ENCODE peak calls at places on chromosomes 6 and 20, in six cellular contexts. F is WTC11, I is HepG2, P is H1, M is K562, Z is GM12878. G is an unnamed sample.

GRCh38 chr20:46058656-46059281 is 29.8 kb downstream of the SLC12A5 start:
- DNase-seq in F (peak), I (no peak), P (no peak), M (peak), Z (no peak), G (peak)

GRCh38 chr6:453152-453551 is 61.6 kb downstream of the IRF4 start:
- DNase-seq in F (no peak), I (no peak), P (no peak), M (no peak), Z (no peak), G (no peak)

GRCh38 chr20:41047975-41048305 is 19.3 kb downstream of the TOP1 start:
- DNase-seq in F (no peak), I (no peak), P (no peak), M (no peak), Z (no peak), G (no peak)

GRCh38 chr6:127971945-127972391 is 71.1 kb upstream of the THEMIS start:
- DNase-seq in F (no peak), I (peak), P (no peak), M (no peak), Z (no peak), G (no peak)

GRCh38 chr6:148464319-148465010 is 121.8 kb downstream of the SASH1 start:
- DNase-seq in F (peak), I (peak), P (peak), M (peak), Z (peak), G (peak)

GRCh38 chr6:85403331-85404015 is 46.4 kb upstream of the NT5E start:
- DNase-seq in F (no peak), I (no peak), P (no peak), M (no peak), Z (no peak), G (peak)

GRCh38 chr6:167092672-167093339 is 30.1 kb upstream of the CCR6 start:
- DNase-seq in F (no peak), I (no peak), P (no peak), M (no peak), Z (no peak), G (no peak)

GRCh38 chr6:112189494-112189893 is 64.9 kb downstream of the LAMA4 start:
- DNase-seq in F (no peak), I (no peak), P (no peak), M (no peak), Z (no peak), G (no peak)

GRCh38 chr6:2450546-2450945 is 205.1 kb upstream of the GMDS start:
- DNase-seq in F (no peak), I (no peak), P (no peak), M (peak), Z (no peak), G (no peak)

GRCh38 chr6:7479801-7480266 is 61.6 kb upstream of the DSP start:
- DNase-seq in F (no peak), I (no peak), P (no peak), M (peak), Z (no peak), G (no peak)

GRCh38 chr6:140567469-140567868 is 1193.0 kb upstream of the CITED2 start:
- DNase-seq in F (no peak), I (no peak), P (no peak), M (no peak), Z (no peak), G (no peak)

GRCh38 chr6:15495375-15495901 is 167.4 kb downstream of the DTNBP1 start:
- DNase-seq in F (no peak), I (no peak), P (no peak), M (no peak), Z (no peak), G (no peak)

GRCh38 chr20:58721951-58722371 is 29.4 kb downstream of the NPEPL1 start:
- DNase-seq in F (peak), I (no peak), P (no peak), M (no peak), Z (no peak), G (no peak)

GRCh38 chr6:141467881-141468280 is 664.8 kb upstream of the GJE1 start:
- DNase-seq in F (no peak), I (no peak), P (no peak), M (no peak), Z (no peak), G (no peak)

GRCh38 chr20:15756001-15756400 is 817.2 kb downstream of the KIF16B start:
- DNase-seq in F (no peak), I (no peak), P (no peak), M (no peak), Z (no peak), G (no peak)

GRCh38 chr6:134813146-134813545 is 136.8 kb downstream of the ALDH8A1 start:
- DNase-seq in F (no peak), I (no peak), P (no peak), M (no peak), Z (no peak), G (no peak)

GRCh38 chr6:7818480-7819165 is 92.0 kb downstream of the TXNDC5 start:
- DNase-seq in F (no peak), I (no peak), P (no peak), M (no peak), Z (no peak), G (no peak)

GRCh38 chr6:135084916-135085269 is 30.3 kb upstream of the HBS1L start:
- DNase-seq in F (no peak), I (no peak), P (no peak), M (no peak), Z (no peak), G (no peak)

GRCh38 chr20:45725134-45725533 is 3.0 kb downstream of the SPINT4 start:
- DNase-seq in F (no peak), I (peak), P (no peak), M (no peak), Z (no peak), G (no peak)

GRCh38 chr20:44618318-44618731 is 33.2 kb downstream of the ADA start:
- DNase-seq in F (no peak), I (no peak), P (no peak), M (no peak), Z (no peak), G (no peak)
- TF ChIP-seq CREB1 in F (no peak), I (no peak), P (no peak), M (no peak), Z (no peak), G (no peak)

GRCh38 chr6:130982060-130982459 is 81.0 kb downstream of the EPB41L2 start:
- DNase-seq in F (no peak), I (no peak), P (no peak), M (no peak), Z (no peak), G (no peak)

GRCh38 chr6:130978660-130979396 is 84.2 kb downstream of the EPB41L2 start:
- DNase-seq in F (no peak), I (no peak), P (no peak), M (no peak), Z (no peak), G (no peak)

GRCh38 chr6:130982941-130983456 is 80.0 kb downstream of the EPB41L2 start:
- DNase-seq in F (no peak), I (no peak), P (no peak), M (no peak), Z (no peak), G (no peak)

GRCh38 chr6:130980310-130981032 is 82.6 kb downstream of the EPB41L2 start:
- DNase-seq in F (no peak), I (no peak), P (no peak), M (no peak), Z (no peak), G (no peak)

GRCh38 chr6:130981409-130981808 is 81.6 kb downstream of the EPB41L2 start:
- DNase-seq in F (no peak), I (no peak), P (no peak), M (no peak), Z (no peak), G (no peak)
- TF ChIP-seq CREB1 in F (no peak), I (no peak), P (no peak), M (no peak), Z (no peak), G (no peak)

GRCh38 chr6:25449774-25450173 is 170.6 kb downstream of the CARMIL1 start:
- DNase-seq in F (peak), I (no peak), P (no peak), M (no peak), Z (no peak), G (peak)
- TF ChIP-seq CREB1 in F (no peak), I (no peak), P (no peak), M (no peak), Z (no peak), G (no peak)

GRCh38 chr20:57481281-57481711 is 43.6 kb downstream of the CTCFL start:
- DNase-seq in F (no peak), I (no peak), P (no peak), M (no peak), Z (no peak), G (no peak)

GRCh38 chr20:57480444-57481152 is 44.3 kb downstream of the CTCFL start:
- DNase-seq in F (no peak), I (no peak), P (no peak), M (no peak), Z (peak), G (no peak)

GRCh38 chr20:57483287-57484050 is 41.5 kb downstream of the CTCFL start:
- DNase-seq in F (no peak), I (no peak), P (no peak), M (no peak), Z (peak), G (no peak)

GRCh38 chr20:57482796-57483195 is 42.1 kb downstream of the CTCFL start:
- DNase-seq in F (no peak), I (no peak), P (no peak), M (no peak), Z (no peak), G (no peak)

GRCh38 chr20:57482148-57482547 is 42.8 kb downstream of the CTCFL start:
- DNase-seq in F (no peak), I (no peak), P (no peak), M (no peak), Z (no peak), G (no peak)
- TF ChIP-seq CREB1 in F (no peak), I (no peak), P (no peak), M (no peak), Z (no peak), G (no peak)

GRCh38 chr20:47263080-47263479 is 93.4 kb downstream of the ZMYND8 start:
- DNase-seq in F (no peak), I (no peak), P (no peak), M (no peak), Z (no peak), G (no peak)

GRCh38 chr20:47265214-47265613 is 91.3 kb downstream of the ZMYND8 start:
- DNase-seq in F (no peak), I (no peak), P (no peak), M (no peak), Z (no peak), G (no peak)

GRCh38 chr20:47262008-47262364 is 94.5 kb downstream of the ZMYND8 start:
- DNase-seq in F (no peak), I (no peak), P (no peak), M (no peak), Z (peak), G (no peak)

GRCh38 chr20:47263502-47264084 is 92.9 kb downstream of the ZMYND8 start:
- DNase-seq in F (no peak), I (no peak), P (no peak), M (no peak), Z (peak), G (no peak)

GRCh38 chr20:47262365-47263013 is 94.0 kb downstream of the ZMYND8 start:
- DNase-seq in F (no peak), I (no peak), P (no peak), M (no peak), Z (peak), G (no peak)
- TF ChIP-seq CREB1 in F (no peak), I (no peak), P (no peak), M (no peak), Z (peak), G (no peak)